ENCODE peak calls at places on chromosomes 13 and 19, in eight cellular contexts. One of them, this sample, is unnamed.

GRCh38 chr13:32903720-32904119 is 112.5 kb upstream of the KL start:
- DNase-seq in small intestine: no peak
- DNase-seq in AG08395: no peak
- DNase-seq in tibial artery: peak; percentile 25
- DNase-seq in GM04504: no peak
- DNase-seq in amniotic epithelial cell: no peak
- DNase-seq in NCI-H460: no peak
- DNase-seq in activated CD4-positive, alpha-beta T cell treated with anti-CD3 and anti-CD28 coated beads for 1 hour: no peak
- DNase-seq in this sample: peak; percentile 42

GRCh38 chr19:18418725-18419194 is 438 bp upstream of the SSBP4 start:
- DNase-seq in tibial artery: peak; percentile 65
- DNase-seq in GM04504: no peak
- DNase-seq in AG08395: no peak
- DNase-seq in activated CD4-positive, alpha-beta T cell treated with anti-CD3 and anti-CD28 coated beads for 1 hour: no peak
- DNase-seq in small intestine: peak; percentile 49
- DNase-seq in NCI-H460: no peak
- DNase-seq in amniotic epithelial cell: no peak
- DNase-seq in this sample: no peak

GRCh38 chr13:88031980-88032562 is 360.9 kb downstream of the SLITRK5 start:
- DNase-seq in NCI-H460: no peak
- DNase-seq in activated CD4-positive, alpha-beta T cell treated with anti-CD3 and anti-CD28 coated beads for 1 hour: no peak
- DNase-seq in amniotic epithelial cell: peak; percentile 48
- DNase-seq in tibial artery: no peak
- DNase-seq in small intestine: no peak
- DNase-seq in GM04504: peak; percentile 21
- DNase-seq in AG08395: peak; percentile 12
- DNase-seq in this sample: peak; percentile 1

GRCh38 chr19:29964171-29964570 is 22.1 kb downstream of the URI1 start:
- DNase-seq in amniotic epithelial cell: peak; percentile 55
- DNase-seq in small intestine: no peak
- DNase-seq in NCI-H460: no peak
- DNase-seq in tibial artery: no peak
- DNase-seq in activated CD4-positive, alpha-beta T cell treated with anti-CD3 and anti-CD28 coated beads for 1 hour: no peak
- DNase-seq in AG08395: no peak
- DNase-seq in GM04504: no peak
- DNase-seq in this sample: no peak

GRCh38 chr19:42407816-42408175 is 17.7 kb upstream of the CNFN start:
- DNase-seq in NCI-H460: no peak
- DNase-seq in small intestine: no peak
- DNase-seq in GM04504: no peak
- DNase-seq in tibial artery: no peak
- DNase-seq in activated CD4-positive, alpha-beta T cell treated with anti-CD3 and anti-CD28 coated beads for 1 hour: no peak
- DNase-seq in amniotic epithelial cell: no peak
- DNase-seq in AG08395: no peak
- DNase-seq in this sample: no peak

GRCh38 chr19:54096642-54097106 is 3.9 kb downstream of the OSCAR start:
- DNase-seq in small intestine: peak; percentile 41
- DNase-seq in AG08395: peak; percentile 43
- DNase-seq in NCI-H460: peak; percentile 46
- DNase-seq in activated CD4-positive, alpha-beta T cell treated with anti-CD3 and anti-CD28 coated beads for 1 hour: no peak
- DNase-seq in GM04504: peak; percentile 7
- DNase-seq in amniotic epithelial cell: peak; percentile 52
- DNase-seq in tibial artery: no peak
- DNase-seq in this sample: peak; percentile 24

GRCh38 chr13:22073718-22074117 is 402.8 kb downstream of the FGF9 start:
- DNase-seq in amniotic epithelial cell: no peak
- DNase-seq in NCI-H460: no peak
- DNase-seq in activated CD4-positive, alpha-beta T cell treated with anti-CD3 and anti-CD28 coated beads for 1 hour: no peak
- DNase-seq in AG08395: no peak
- DNase-seq in tibial artery: no peak
- DNase-seq in GM04504: no peak
- DNase-seq in small intestine: no peak
- DNase-seq in this sample: no peak

GRCh38 chr19:49489601-49490167 is 2.3 kb downstream of the RPL13A start:
- DNase-seq in small intestine: peak; percentile 39
- DNase-seq in tibial artery: no peak
- DNase-seq in amniotic epithelial cell: no peak
- DNase-seq in AG08395: no peak
- DNase-seq in GM04504: no peak
- DNase-seq in NCI-H460: peak; percentile 54
- DNase-seq in activated CD4-positive, alpha-beta T cell treated with anti-CD3 and anti-CD28 coated beads for 1 hour: no peak
- DNase-seq in this sample: no peak

GRCh38 chr19:768424-768823 is 17.5 kb downstream of the MISP start:
- DNase-seq in GM04504: peak; percentile 82
- DNase-seq in activated CD4-positive, alpha-beta T cell treated with anti-CD3 and anti-CD28 coated beads for 1 hour: no peak
- DNase-seq in tibial artery: no peak
- DNase-seq in AG08395: peak; percentile 91
- DNase-seq in small intestine: no peak
- DNase-seq in amniotic epithelial cell: peak; percentile 94
- DNase-seq in NCI-H460: no peak
- DNase-seq in this sample: peak; percentile 78